ENCODE peak calls at places on chromosomes 1 and 21, in nine cellular contexts. X, T, H, P, U, E, G, N and A are unnamed samples.

GRCh38 chr21:37800122-37800455 is 116.2 kb downstream of the KCNJ6 start:
- DNase-seq in X (no peak), T (no peak), H (no peak), P (no peak), U (no peak), E (no peak), G (no peak), N (no peak), A (no peak)

GRCh38 chr1:215631489-215631888 is 64.4 kb downstream of the KCTD3 start:
- DNase-seq in X (no peak), T (no peak), H (peak; percentile 16), P (no peak), U (no peak), E (no peak), G (no peak), N (peak; percentile 19), A (peak; percentile 3)

GRCh38 chr1:40178200-40178599 is 17.0 kb downstream of the RLF start:
- DNase-seq in X (no peak), T (no peak), H (no peak), P (no peak), U (no peak), E (no peak), G (no peak), N (no peak), A (no peak)

GRCh38 chr1:54407957-54408700 is 1.9 kb upstream of the SSBP3 start:
- DNase-seq in X (no peak), T (no peak), H (no peak), P (no peak), U (peak; percentile 80), E (peak; percentile 60), G (peak; percentile 47), N (no peak), A (peak; percentile 65)

GRCh38 chr1:172298146-172298545 is 122.3 kb upstream of the C1orf105 start:
- DNase-seq in X (no peak), T (no peak), H (no peak), P (no peak), U (no peak), E (no peak), G (no peak), N (no peak), A (no peak)

GRCh38 chr1:20029178-20029912 is 40.6 kb upstream of the PLA2G5 start:
- DNase-seq in X (no peak), T (no peak), H (no peak), P (no peak), U (no peak), E (no peak), G (no peak), N (peak; percentile 55), A (no peak)

GRCh38 chr1:38140025-38140487 is 93.5 kb upstream of the POU3F1 start:
- DNase-seq in X (peak; percentile 69), T (no peak), H (no peak), P (no peak), U (no peak), E (no peak), G (no peak), N (no peak), A (no peak)

GRCh38 chr1:242467556-242468145 is 56.8 kb downstream of the PLD5 start:
- DNase-seq in X (peak; percentile 52), T (peak; percentile 30), H (peak; percentile 51), P (no peak), U (peak; percentile 56), E (peak; percentile 38), G (no peak), N (no peak), A (no peak)

GRCh38 chr1:112744019-112744578 is 29.0 kb upstream of the PPM1J start:
- DNase-seq in X (peak; percentile 77), T (no peak), H (peak; percentile 5), P (no peak), U (peak; percentile 50), E (no peak), G (no peak), N (peak; percentile 34), A (no peak)

GRCh38 chr1:18385239-18385790 is 95.4 kb upstream of the KLHDC7A start:
- DNase-seq in X (peak; percentile 65), T (no peak), H (peak; percentile 26), P (no peak), U (no peak), E (no peak), G (no peak), N (no peak), A (no peak)

GRCh38 chr1:24092979-24093378 is 19.0 kb downstream of the MYOM3 start:
- DNase-seq in X (no peak), T (no peak), H (no peak), P (no peak), U (no peak), E (no peak), G (no peak), N (no peak), A (no peak)

GRCh38 chr21:42555756-42556438 is 42.2 kb downstream of the SLC37A1 start:
- DNase-seq in X (no peak), T (no peak), H (no peak), P (no peak), U (no peak), E (no peak), G (no peak), N (no peak), A (no peak)

GRCh38 chr1:161502641-161503393 is 2.4 kb upstream of the FCGR2A start:
- DNase-seq in X (no peak), T (no peak), H (no peak), P (no peak), U (no peak), E (no peak), G (no peak), N (no peak), A (no peak)

GRCh38 chr1:201228011-201228983 is 37.7 kb downstream of the IGFN1 start:
- DNase-seq in X (no peak), T (no peak), H (no peak), P (peak; percentile 2), U (no peak), E (no peak), G (no peak), N (no peak), A (no peak)

GRCh38 chr1:184520343-184520742 is 133.5 kb downstream of the C1orf21 start:
- DNase-seq in X (no peak), T (no peak), H (no peak), P (no peak), U (no peak), E (no peak), G (no peak), N (no peak), A (no peak)

GRCh38 chr1:221557024-221557423 is 184.9 kb downstream of the DUSP10 start:
- DNase-seq in X (no peak), T (no peak), H (no peak), P (no peak), U (no peak), E (no peak), G (no peak), N (no peak), A (no peak)

GRCh38 chr1:87588445-87588844 is 259.8 kb downstream of the LMO4 start:
- DNase-seq in X (no peak), T (no peak), H (no peak), P (no peak), U (peak; percentile 83), E (no peak), G (peak; percentile 36), N (no peak), A (no peak)

GRCh38 chr1:219763321-219763720 is 150.4 kb upstream of the ZC3H11B start:
- DNase-seq in X (no peak), T (no peak), H (no peak), P (no peak), U (no peak), E (no peak), G (no peak), N (no peak), A (no peak)

GRCh38 chr1:2046225-2046917 is 3.8 kb upstream of the PRKCZ start:
- DNase-seq in X (peak; percentile 94), T (peak; percentile 63), H (peak; percentile 62), P (peak; percentile 47), U (peak; percentile 5), E (peak; percentile 30), G (no peak), N (peak; percentile 66), A (no peak)